ENCODE peak calls at places on chromosome 17, in four cellular contexts. Q, P, S and F are unnamed samples.

GRCh38 chr17:48871551-48872351 is 20.8 kb upstream of the ATP5MC1 start:
- DNase-seq in Q (no peak), P (no peak), S (peak; percentile 74), F (no peak)

GRCh38 chr17:78137392-78138203 is 7.0 kb downstream of the TMC8 start:
- DNase-seq in Q (no peak), P (peak; percentile 68), S (peak; percentile 82), F (no peak)

GRCh38 chr17:62888148-62888547 is 77.9 kb upstream of the TANC2 start:
- DNase-seq in Q (peak; percentile 45), P (no peak), S (no peak), F (no peak)

GRCh38 chr17:68759343-68760140 is 158.4 kb upstream of the FAM20A start:
- DNase-seq in Q (peak; percentile 96), P (peak; percentile 11), S (peak; percentile 94), F (peak; percentile 97)

GRCh38 chr17:75476274-75476673 is 19.8 kb downstream of the TMEM94 start:
- DNase-seq in Q (peak; percentile 33), P (no peak), S (no peak), F (peak; percentile 42)

GRCh38 chr17:68204736-68205135 is 43.1 kb upstream of the AMZ2 start:
- DNase-seq in Q (no peak), P (no peak), S (no peak), F (no peak)

GRCh38 chr17:700504-701094 is 14.0 kb downstream of the VPS53 start:
- DNase-seq in Q (peak; percentile 56), P (peak; percentile 56), S (no peak), F (peak; percentile 61)

GRCh38 chr17:71392715-71393567 is 727.9 kb upstream of the SOX9 start:
- DNase-seq in Q (peak; percentile 46), P (no peak), S (no peak), F (peak; percentile 18)

GRCh38 chr17:78105101-78105500 is 23.5 kb downstream of the TMC6 start:
- DNase-seq in Q (no peak), P (no peak), S (no peak), F (no peak)

GRCh38 chr17:63435681-63436522 is 10.2 kb downstream of the CYB561 start:
- DNase-seq in Q (no peak), P (peak; percentile 47), S (no peak), F (no peak)

GRCh38 chr17:29715680-29716079 is 93.0 kb upstream of the CORO6 start:
- DNase-seq in Q (no peak), P (no peak), S (no peak), F (no peak)

GRCh38 chr17:4543557-4544026 is 11.6 kb downstream of the MYBBP1A start:
- DNase-seq in Q (no peak), P (no peak), S (no peak), F (no peak)

GRCh38 chr17:67471118-67471517 is 94.0 kb downstream of the PITPNC1 start:
- DNase-seq in Q (no peak), P (no peak), S (no peak), F (no peak)

GRCh38 chr17:71327376-71328059 is 793.3 kb upstream of the SOX9 start:
- DNase-seq in Q (peak; percentile 43), P (no peak), S (no peak), F (peak; percentile 28)

GRCh38 chr17:42937712-42938596 is 26.3 kb downstream of the AARSD1 start:
- DNase-seq in Q (peak; percentile 78), P (peak; percentile 47), S (no peak), F (peak; percentile 78)

GRCh38 chr17:45372325-45372869 is 55.6 kb upstream of the MAP3K14 start:
- DNase-seq in Q (no peak), P (no peak), S (peak; percentile 52), F (no peak)

GRCh38 chr17:2949469-2950044 is 113.8 kb downstream of the OR1D5 start:
- DNase-seq in Q (peak; percentile 78), P (no peak), S (peak; percentile 78), F (peak; percentile 60)

GRCh38 chr17:65587602-65588193 is 26.2 kb upstream of the AXIN2 start:
- DNase-seq in Q (no peak), P (no peak), S (no peak), F (peak; percentile 83)

GRCh38 chr17:74552037-74552436 is 6.1 kb upstream of the CD300C start:
- DNase-seq in Q (no peak), P (no peak), S (no peak), F (no peak)

GRCh38 chr17:9924735-9925191 is 19.7 kb upstream of the RCVRN start:
- DNase-seq in Q (peak; percentile 76), P (peak; percentile 69), S (no peak), F (peak; percentile 78)

GRCh38 chr17:48729335-48730239 is 1.0 kb upstream of the HOXB13 start:
- DNase-seq in Q (no peak), P (peak; percentile 11), S (no peak), F (no peak)

GRCh38 chr17:68600123-68600880 is 865 bp downstream of the FAM20A start:
- DNase-seq in Q (no peak), P (no peak), S (peak; percentile 81), F (no peak)

GRCh38 chr17:76382305-76382802 is 2.1 kb upstream of the SPHK1 start:
- DNase-seq in Q (peak; percentile 47), P (no peak), S (no peak), F (no peak)

GRCh38 chr17:4503283-4504005 is 4.8 kb downstream of the SPNS2 start:
- DNase-seq in Q (no peak), P (no peak), S (no peak), F (no peak)

GRCh38 chr17:75131278-75132017 is at the start of gene NT5C:
- DNase-seq in Q (peak; percentile 71), P (peak; percentile 82), S (peak; percentile 91), F (peak; percentile 64)

GRCh38 chr17:55383771-55384679 is 37.6 kb downstream of the MMD start:
- DNase-seq in Q (no peak), P (no peak), S (no peak), F (peak; percentile 26)

GRCh38 chr17:6233856-6234255 is 163.7 kb downstream of the WSCD1 start:
- DNase-seq in Q (no peak), P (no peak), S (no peak), F (no peak)

GRCh38 chr17:17700251-17700969 is 19.2 kb downstream of the RAI1 start:
- DNase-seq in Q (no peak), P (peak; percentile 44), S (no peak), F (no peak)

GRCh38 chr17:16342979-16343378 is 10.3 kb downstream of the CENPV start:
- DNase-seq in Q (peak; percentile 60), P (no peak), S (peak; percentile 49), F (peak; percentile 78)

GRCh38 chr17:142102-142661 is 4.8 kb downstream of the SCGB1C2 start:
- DNase-seq in Q (peak; percentile 35), P (peak; percentile 27), S (peak; percentile 79), F (peak; percentile 2)

GRCh38 chr17:62809656-62810055 is 1.5 kb upstream of the MARCHF10 start:
- DNase-seq in Q (peak; percentile 68), P (no peak), S (no peak), F (no peak)

GRCh38 chr17:17511971-17512858 is 16.0 kb upstream of the RASD1 start:
- DNase-seq in Q (peak; percentile 77), P (no peak), S (no peak), F (peak; percentile 93)

GRCh38 chr17:83135692-83136091 is 56.3 kb downstream of the METRNL start:
- DNase-seq in Q (no peak), P (no peak), S (peak; percentile 43), F (no peak)

DNA sequence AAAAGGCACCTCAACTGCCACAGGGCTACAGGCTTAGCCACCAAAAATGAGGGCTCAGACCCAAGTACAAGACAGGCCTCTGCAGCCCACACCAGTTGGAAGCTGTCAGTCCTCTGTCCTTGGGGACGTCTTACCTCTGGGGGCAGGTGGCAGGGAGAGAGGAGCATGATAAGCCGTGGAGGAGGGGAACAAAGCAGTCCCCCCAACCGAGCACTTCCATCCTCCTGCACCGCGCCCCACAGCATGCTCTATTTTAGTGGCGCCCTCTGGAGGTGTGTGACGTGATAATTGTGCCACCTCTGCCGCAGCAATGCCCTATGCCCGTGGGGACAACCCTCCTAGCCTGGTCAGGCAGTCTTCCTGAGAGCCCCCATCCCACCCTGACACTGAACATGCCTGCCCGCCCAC is 13.6 kb downstream of the G6PC3 start:
- DNase-seq in Q (no peak), P (no peak), S (no peak), F (no peak)
- TF ChIP-seq CTCF in Q (peak; percentile 31), P (no peak), S (no peak), F (no peak)

DNA sequence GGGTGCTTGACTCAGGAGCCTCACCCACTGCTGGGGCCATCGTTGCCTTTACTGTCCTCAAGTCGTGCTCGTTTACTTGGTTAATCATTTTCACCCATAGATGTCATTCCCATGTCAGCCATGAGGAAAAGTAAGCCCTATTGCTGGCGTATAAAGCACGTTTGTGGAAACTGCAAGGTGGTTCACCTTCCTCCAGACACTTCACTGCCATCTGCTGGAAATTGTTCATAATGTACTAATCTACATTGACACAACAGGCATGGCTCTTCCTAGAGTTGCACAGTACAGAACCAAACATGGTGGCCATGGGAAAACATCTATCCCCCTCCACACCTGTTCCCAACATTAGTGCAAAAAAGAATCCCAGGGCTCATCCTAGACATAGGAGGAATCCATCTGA is 116.6 kb downstream of the ZNF18 start:
- DNase-seq in Q (peak; percentile 2), P (no peak), S (no peak), F (no peak)
- TF ChIP-seq CTCF in Q (no peak), P (no peak), S (no peak), F (no peak)

GRCh38 chr17:27797390-27798091 is 2.8 kb downstream of the NOS2 start:
- DNase-seq in Q (no peak), P (no peak), S (no peak), F (no peak)
- TF ChIP-seq CTCF in Q (peak; percentile 1), P (no peak), S (no peak), F (no peak)

DNA sequence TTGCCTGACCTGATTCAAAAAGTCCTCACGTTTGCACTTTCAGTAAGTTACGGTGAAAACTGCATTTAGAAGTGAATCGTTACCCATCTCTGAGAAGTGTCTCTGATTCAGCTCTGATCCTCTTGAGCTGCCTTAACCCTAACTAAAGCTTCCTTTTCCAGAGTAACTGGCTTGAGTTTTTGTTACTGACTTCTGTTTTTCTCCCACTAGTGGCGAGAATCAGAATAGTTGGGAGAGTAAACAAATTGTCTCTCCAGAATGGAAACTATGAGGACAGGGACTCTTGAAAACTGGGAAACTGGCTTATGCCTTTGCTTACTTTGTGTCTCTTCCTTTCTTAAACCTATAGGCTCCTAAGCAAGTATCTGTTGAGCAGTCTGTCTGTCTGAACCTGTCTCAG is 31.3 kb upstream of the KPNB1 start:
- DNase-seq in Q (peak; percentile 22), P (no peak), S (no peak), F (no peak)
- TF ChIP-seq CTCF in Q (peak; percentile 23), P (no peak), S (no peak), F (peak; percentile 34)

GRCh38 chr17:60601443-60602384 is 1.7 kb downstream of the PPM1D start:
- DNase-seq in Q (peak; percentile 89), P (peak; percentile 45), S (no peak), F (peak; percentile 91)
- TF ChIP-seq CTCF in Q (no peak), P (peak; percentile 26), S (no peak), F (no peak)

GRCh38 chr17:28101919-28102318 is 59.4 kb downstream of the NLK start:
- DNase-seq in Q (no peak), P (no peak), S (no peak), F (no peak)

GRCh38 chr17:28093999-28094716 is 51.7 kb downstream of the NLK start:
- DNase-seq in Q (no peak), P (no peak), S (no peak), F (no peak)

GRCh38 chr17:28100936-28101335 is 58.5 kb downstream of the NLK start:
- DNase-seq in Q (no peak), P (no peak), S (no peak), F (no peak)

GRCh38 chr17:28097254-28097653 is 54.8 kb downstream of the NLK start:
- DNase-seq in Q (no peak), P (no peak), S (no peak), F (no peak)

GRCh38 chr17:28097901-28098300 is 55.4 kb downstream of the NLK start:
- DNase-seq in Q (no peak), P (peak; percentile 48), S (no peak), F (no peak)
- TF ChIP-seq CTCF in Q (no peak), P (no peak), S (no peak), F (no peak)